ENCODE peak calls at places on chromosomes 1 and 21, in ten cellular contexts. D is A549, F is Panc1, S is SK-N-SH, H is DND-41, P is ovary, V is heart left ventricle, L is IMR-90, R is GM23338, I is tibial artery. W is an unnamed sample.

GRCh38 chr1:62058951-62059350 is 135.7 kb upstream of the L1TD1 start:
- DNase-seq in R (peak; percentile 76), L (no peak), H (no peak), P (no peak), V (no peak), I (no peak), D (no peak), S (no peak), F (no peak), W (no peak)

GRCh38 chr1:8763888-8764287 is 53.6 kb downstream of the RERE start:
- DNase-seq in I (no peak), V (no peak), S (no peak), F (no peak), P (no peak), H (no peak), R (peak; percentile 66), D (peak; percentile 7), L (peak; percentile 9), W (no peak)

GRCh38 chr1:115883240-115883639 is 42.3 kb upstream of the NHLH2 start:
- DNase-seq in F (no peak), D (no peak), H (no peak), I (no peak), R (no peak), S (no peak), P (no peak), L (no peak), V (no peak), W (no peak)

GRCh38 chr1:12132078-12132477 is 34.7 kb upstream of the TNFRSF1B start:
- DNase-seq in H (no peak), I (no peak), L (peak; percentile 57), V (no peak), S (no peak), R (no peak), D (no peak), P (no peak), F (peak; percentile 94), W (no peak)

GRCh38 chr1:89739013-89739843 is 81.6 kb upstream of the LRRC8D start:
- DNase-seq in I (no peak), D (peak; percentile 28), H (no peak), R (no peak), S (no peak), V (no peak), P (no peak), L (peak; percentile 80), F (no peak), W (no peak)

GRCh38 chr1:172286629-172287076 is 133.8 kb upstream of the C1orf105 start:
- DNase-seq in H (no peak), I (peak; percentile 67), L (peak; percentile 86), D (peak; percentile 26), P (no peak), F (no peak), V (no peak), S (no peak), R (no peak), W (no peak)

GRCh38 chr1:183506561-183506960 is 34.3 kb downstream of the SMG7 start:
- DNase-seq in I (no peak), D (no peak), S (no peak), L (peak; percentile 47), H (no peak), R (no peak), V (no peak), P (no peak), F (no peak), W (no peak)

GRCh38 chr21:45972716-45973474 is 8.7 kb upstream of the COL6A1 start:
- DNase-seq in R (peak; percentile 64), L (peak; percentile 92), I (peak; percentile 82), D (no peak), F (no peak), V (peak; percentile 93), S (peak; percentile 80), P (peak; percentile 95), H (no peak), W (no peak)

GRCh38 chr1:241411776-241412338 is 54.9 kb upstream of the RGS7 start:
- DNase-seq in D (no peak), V (no peak), S (no peak), P (no peak), L (no peak), I (no peak), H (no peak), F (no peak), R (no peak), W (no peak)

GRCh38 chr1:157969693-157970485 is 23.6 kb upstream of the KIRREL1 start:
- DNase-seq in V (peak; percentile 36), I (no peak), F (no peak), D (peak; percentile 72), L (peak; percentile 88), H (peak; percentile 44), P (peak; percentile 29), S (peak; percentile 44), R (peak; percentile 84), W (no peak)

GRCh38 chr1:1917995-1918900 is 831 bp downstream of the TMEM52 start:
- DNase-seq in L (no peak), F (no peak), S (no peak), R (no peak), P (peak; percentile 60), H (no peak), I (no peak), D (no peak), V (peak; percentile 33), W (no peak)

GRCh38 chr1:93666613-93667384 is 14.8 kb downstream of the BCAR3 start:
- DNase-seq in L (peak; percentile 72), I (no peak), F (no peak), P (no peak), H (no peak), D (peak; percentile 45), R (peak; percentile 80), S (no peak), V (no peak), W (no peak)

GRCh38 chr1:88985033-88985432 is 7.4 kb downstream of the KYAT3 start:
- DNase-seq in R (no peak), F (no peak), I (no peak), H (no peak), D (peak; percentile 31), L (peak; percentile 91), P (peak; percentile 59), V (no peak), S (peak; percentile 73), W (no peak)

GRCh38 chr1:44962729-44963128 is 23.7 kb downstream of the EIF2B3 start:
- DNase-seq in D (no peak), F (no peak), I (no peak), R (no peak), L (no peak), V (no peak), H (no peak), P (no peak), S (no peak), W (no peak)

GRCh38 chr1:64536217-64536835 is 66.4 kb downstream of the CACHD1 start:
- DNase-seq in H (no peak), V (no peak), P (no peak), F (no peak), S (no peak), I (no peak), L (no peak), R (no peak), D (no peak), W (no peak)

GRCh38 chr1:19676438-19676922 is 11.8 kb downstream of the HTR6 start:
- DNase-seq in H (peak; percentile 61), S (no peak), V (peak; percentile 80), P (peak; percentile 65), R (peak; percentile 94), F (no peak), I (no peak), L (peak; percentile 59), D (no peak), W (peak; percentile 18)

GRCh38 chr1:201773764-201774163 is 55.2 kb upstream of the IPO9 start:
- DNase-seq in V (no peak), H (no peak), R (no peak), L (no peak), D (no peak), S (no peak), F (no peak), P (no peak), I (no peak), W (no peak)

DNA sequence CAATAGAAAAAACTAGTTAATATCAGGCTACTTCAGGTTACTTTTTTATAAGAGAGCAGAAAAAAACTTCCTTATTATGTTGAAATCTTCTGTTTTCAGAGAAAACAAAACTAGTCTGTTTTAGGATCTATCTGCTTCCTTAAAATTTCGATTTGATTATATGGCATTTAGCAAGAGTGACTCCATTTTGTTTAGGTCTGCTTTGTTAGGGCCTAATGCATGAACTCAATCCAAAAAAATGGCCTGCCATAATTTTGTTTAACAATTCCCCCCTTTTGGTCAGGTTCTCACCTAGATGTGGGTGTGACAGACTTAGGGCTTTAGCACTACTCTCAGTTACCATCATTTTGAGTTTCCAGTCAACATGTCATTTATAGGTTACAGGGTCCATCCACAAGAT is 89.8 kb upstream of the GNG12 start:
- DNase-seq in L (no peak), P (no peak), H (no peak), S (no peak), I (no peak), R (no peak), V (no peak), D (no peak), F (no peak), W (no peak)
- H3K4me1 ChIP-seq in L (peaks cover 2% of the 10 kb centered on the region), P (no peaks in the 10 kb centered on the region), H (no peaks in the 10 kb centered on the region), S (peaks cover 2% of the 10 kb centered on the region), I (no peaks in the 10 kb centered on the region), R (no peaks in the 10 kb centered on the region), V (no peaks in the 10 kb centered on the region), D (no peaks in the 10 kb centered on the region), F (peaks cover 4% of the 10 kb centered on the region), W (no peaks in the 10 kb centered on the region)

GRCh38 chr1:228148196-228148861 is 1.4 kb upstream of the GJC2 start:
- DNase-seq in R (no peak), F (no peak), S (peak; percentile 19), D (no peak), V (no peak), L (no peak), I (no peak), P (peak; percentile 57), H (no peak), W (no peak)
- H3K27ac ChIP-seq in R (no peak overlapping the region), F (peak overlapping the region; percentile 48), S (no peak overlapping the region), D (no peak overlapping the region), V (peak overlapping the region; percentile 90), L (no peak overlapping the region), I (peak overlapping the region; percentile 69), P (peak overlapping the region; percentile 99), H (no peak overlapping the region), W (no peak overlapping the region)

DNA sequence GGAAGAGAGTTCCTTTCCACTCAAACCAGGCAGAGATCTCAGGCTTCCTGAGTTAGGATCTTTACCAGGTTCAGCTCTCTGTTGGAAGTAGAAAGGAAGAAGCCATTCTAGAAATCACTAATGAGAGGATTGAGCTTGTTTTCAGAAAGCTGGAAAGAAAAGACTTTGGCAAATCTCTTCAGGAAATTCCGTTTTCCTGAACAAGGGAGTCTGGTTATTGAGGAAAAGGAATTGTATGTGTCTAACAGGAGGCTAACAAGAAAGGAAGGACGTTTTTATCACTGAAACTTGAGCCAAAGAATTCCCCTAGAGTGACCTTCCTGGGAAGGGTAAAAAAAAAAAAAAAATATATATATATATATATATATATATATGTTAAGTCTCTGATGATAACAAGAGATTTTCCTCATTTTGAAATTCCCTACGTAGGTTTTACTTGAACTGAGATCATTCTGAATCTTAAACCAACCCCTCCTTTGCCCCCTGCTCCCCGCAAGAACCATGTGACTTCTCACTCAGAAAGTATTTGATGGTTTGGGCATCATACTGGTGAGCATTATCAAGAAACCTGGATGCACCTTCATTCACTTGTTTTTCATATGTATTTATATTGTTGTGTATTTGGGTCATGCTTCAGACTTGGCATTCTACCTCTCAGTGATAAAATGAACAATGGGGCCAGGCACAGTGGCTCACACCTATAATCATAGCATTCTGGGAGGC is 98.4 kb upstream of the BMP8A start:
- DNase-seq in D (no peak), L (no peak), V (no peak), S (no peak), I (no peak), H (no peak), P (no peak), R (no peak), F (no peak), W (no peak)
- H3K4me1 ChIP-seq in D (peaks cover 75% of the 10 kb centered on the region), L (peaks cover 25% of the 10 kb centered on the region), V (peaks cover 77% of the 10 kb centered on the region), S (peaks cover 13% of the 10 kb centered on the region), I (peaks cover 5% of the 10 kb centered on the region), H (no peaks in the 10 kb centered on the region), P (peaks cover 19% of the 10 kb centered on the region), R (peaks cover 41% of the 10 kb centered on the region), F (peaks cover 69% of the 10 kb centered on the region), W (peaks cover 16% of the 10 kb centered on the region)

GRCh38 chr1:15020943-15021745 is 132.4 kb upstream of the TMEM51 start:
- DNase-seq in D (no peak), P (no peak), L (no peak), V (peak; percentile 62), H (no peak), S (no peak), R (no peak), I (no peak), F (no peak), W (no peak)
- H3K27ac ChIP-seq in D (no peak overlapping the region), P (no peak overlapping the region), L (no peak overlapping the region), V (peak overlapping the region; percentile 17), H (no peak overlapping the region), S (no peak overlapping the region), R (no peak overlapping the region), I (no peak overlapping the region), F (no peak overlapping the region), W (no peak overlapping the region)